ENCODE peak calls at places on chromosomes 16 and 17, in eight cellular contexts. One of them, this sample, is unnamed.

GRCh38 chr16:50460538-50461399 is 87.4 kb upstream of the NKD1 start:
- DNase-seq in KBM-7: no peak
- DNase-seq in neural crest cell: no peak
- DNase-seq in dermis microvascular lymphatic vessel endothelial cell: no peak
- DNase-seq in heart right ventricle: no peak
- DNase-seq in RCC 7860: no peak
- DNase-seq in midbrain: no peak
- DNase-seq in anterior cingulate cortex: no peak
- DNase-seq in this sample: no peak

GRCh38 chr16:50815382-50815781 is 73.5 kb downstream of the CYLD start:
- DNase-seq in dermis microvascular lymphatic vessel endothelial cell: no peak
- DNase-seq in RCC 7860: no peak
- DNase-seq in heart right ventricle: no peak
- DNase-seq in KBM-7: no peak
- DNase-seq in midbrain: no peak
- DNase-seq in anterior cingulate cortex: no peak
- DNase-seq in neural crest cell: no peak
- DNase-seq in this sample: no peak

GRCh38 chr16:85421338-85422123 is 191.6 kb upstream of the GSE1 start:
- DNase-seq in midbrain: no peak
- DNase-seq in dermis microvascular lymphatic vessel endothelial cell: no peak
- DNase-seq in neural crest cell: no peak
- DNase-seq in anterior cingulate cortex: no peak
- DNase-seq in RCC 7860: no peak
- DNase-seq in KBM-7: no peak
- DNase-seq in heart right ventricle: no peak
- DNase-seq in this sample: no peak

GRCh38 chr16:68662035-68662434 is 16.9 kb downstream of the CDH3 start:
- DNase-seq in KBM-7: no peak
- DNase-seq in neural crest cell: no peak
- DNase-seq in midbrain: no peak
- DNase-seq in heart right ventricle: no peak
- DNase-seq in RCC 7860: no peak
- DNase-seq in dermis microvascular lymphatic vessel endothelial cell: no peak
- DNase-seq in anterior cingulate cortex: no peak
- DNase-seq in this sample: no peak

GRCh38 chr16:85857406-85857805 is 41.6 kb upstream of the IRF8 start:
- DNase-seq in neural crest cell: no peak
- DNase-seq in heart right ventricle: no peak
- DNase-seq in dermis microvascular lymphatic vessel endothelial cell: no peak
- DNase-seq in KBM-7: no peak
- DNase-seq in anterior cingulate cortex: no peak
- DNase-seq in RCC 7860: no peak
- DNase-seq in midbrain: no peak
- DNase-seq in this sample: no peak

GRCh38 chr17:15397605-15398004 is 56.2 kb upstream of the TEKT3 start:
- DNase-seq in KBM-7: no peak
- DNase-seq in heart right ventricle: no peak
- DNase-seq in neural crest cell: no peak
- DNase-seq in midbrain: no peak
- DNase-seq in RCC 7860: no peak
- DNase-seq in dermis microvascular lymphatic vessel endothelial cell: no peak
- DNase-seq in anterior cingulate cortex: no peak
- DNase-seq in this sample: peak

GRCh38 chr16:49890876-49891275 is 35.0 kb upstream of the ZNF423 start:
- DNase-seq in anterior cingulate cortex: no peak
- DNase-seq in neural crest cell: no peak
- DNase-seq in RCC 7860: no peak
- DNase-seq in heart right ventricle: no peak
- DNase-seq in dermis microvascular lymphatic vessel endothelial cell: no peak
- DNase-seq in KBM-7: peak
- DNase-seq in midbrain: no peak
- DNase-seq in this sample: no peak

GRCh38 chr16:54180421-54181359 is 105.9 kb downstream of the IRX3 start:
- DNase-seq in heart right ventricle: no peak
- DNase-seq in KBM-7: no peak
- DNase-seq in RCC 7860: no peak
- DNase-seq in dermis microvascular lymphatic vessel endothelial cell: no peak
- DNase-seq in neural crest cell: no peak
- DNase-seq in midbrain: no peak
- DNase-seq in anterior cingulate cortex: no peak
- DNase-seq in this sample: no peak

GRCh38 chr17:49468827-49469385 is 26.2 kb upstream of the NGFR start:
- DNase-seq in dermis microvascular lymphatic vessel endothelial cell: no peak
- DNase-seq in KBM-7: no peak
- DNase-seq in neural crest cell: no peak
- DNase-seq in midbrain: no peak
- DNase-seq in RCC 7860: no peak
- DNase-seq in anterior cingulate cortex: no peak
- DNase-seq in heart right ventricle: no peak
- DNase-seq in this sample: no peak

GRCh38 chr17:67381925-67382257 is 4.8 kb downstream of the PITPNC1 start:
- DNase-seq in anterior cingulate cortex: no peak
- DNase-seq in heart right ventricle: no peak
- DNase-seq in neural crest cell: no peak
- DNase-seq in RCC 7860: no peak
- DNase-seq in midbrain: no peak
- DNase-seq in dermis microvascular lymphatic vessel endothelial cell: no peak
- DNase-seq in KBM-7: no peak
- DNase-seq in this sample: no peak

GRCh38 chr16:74199066-74199841 is 97.4 kb upstream of the PSMD7 start:
- DNase-seq in neural crest cell: no peak
- DNase-seq in anterior cingulate cortex: no peak
- DNase-seq in dermis microvascular lymphatic vessel endothelial cell: no peak
- DNase-seq in midbrain: no peak
- DNase-seq in RCC 7860: no peak
- DNase-seq in KBM-7: no peak
- DNase-seq in heart right ventricle: no peak
- DNase-seq in this sample: no peak

GRCh38 chr17:47808830-47809480 is 12.6 kb downstream of the OSBPL7 start:
- DNase-seq in RCC 7860: no peak
- DNase-seq in KBM-7: no peak
- DNase-seq in neural crest cell: no peak
- DNase-seq in dermis microvascular lymphatic vessel endothelial cell: no peak
- DNase-seq in anterior cingulate cortex: no peak
- DNase-seq in heart right ventricle: no peak
- DNase-seq in midbrain: no peak
- DNase-seq in this sample: no peak

GRCh38 chr17:61833536-61834203 is 29.7 kb downstream of the BRIP1 start:
- DNase-seq in heart right ventricle: no peak
- DNase-seq in midbrain: no peak
- DNase-seq in anterior cingulate cortex: no peak
- DNase-seq in RCC 7860: peak
- DNase-seq in KBM-7: no peak
- DNase-seq in dermis microvascular lymphatic vessel endothelial cell: no peak
- DNase-seq in neural crest cell: no peak
- DNase-seq in this sample: no peak

GRCh38 chr16:21326459-21326858 is 48.4 kb upstream of the CRYM start:
- DNase-seq in KBM-7: no peak
- DNase-seq in heart right ventricle: no peak
- DNase-seq in dermis microvascular lymphatic vessel endothelial cell: no peak
- DNase-seq in RCC 7860: no peak
- DNase-seq in neural crest cell: no peak
- DNase-seq in anterior cingulate cortex: no peak
- DNase-seq in midbrain: no peak
- DNase-seq in this sample: no peak

GRCh38 chr16:27318399-27319256 is 4.9 kb downstream of the IL4R start:
- DNase-seq in anterior cingulate cortex: no peak
- DNase-seq in heart right ventricle: peak
- DNase-seq in neural crest cell: no peak
- DNase-seq in RCC 7860: no peak
- DNase-seq in midbrain: no peak
- DNase-seq in dermis microvascular lymphatic vessel endothelial cell: no peak
- DNase-seq in KBM-7: peak
- DNase-seq in this sample: no peak